ENCODE peak calls at places on chromosome 21, in eight cellular contexts. A is esophagus muscularis mucosa, D is lung, P is right atrium auricular region, W is fibroblast of lung, E is AG10803, Z is prostate gland, R is mesothelial cell of epicardium. T is an unnamed sample.

GRCh38 chr21:37198989-37199924 is 67.9 kb downstream of the VPS26C start:
- DNase-seq in A (no peak), R (no peak), P (no peak), E (peak), Z (no peak), D (no peak), W (peak), T (no peak)

GRCh38 chr21:32565856-32566465 is 19.4 kb downstream of the TCP10L start:
- DNase-seq in E (peak), P (no peak), Z (no peak), D (no peak), A (peak), R (no peak), W (peak), T (no peak)

GRCh38 chr21:17931080-17931479 is 111.9 kb upstream of the C21orf91 start:
- DNase-seq in W (no peak), R (no peak), Z (no peak), A (no peak), E (no peak), P (no peak), D (no peak), T (no peak)

GRCh38 chr21:14482165-14482564 is 64.0 kb downstream of the SAMSN1 start:
- DNase-seq in R (no peak), D (no peak), P (no peak), A (no peak), W (no peak), E (no peak), Z (no peak), T (no peak)

GRCh38 chr21:16154961-16155360 is 425.2 kb downstream of the USP25 start:
- DNase-seq in A (no peak), Z (no peak), D (no peak), P (no peak), R (no peak), W (no peak), E (no peak), T (no peak)

GRCh38 chr21:26966360-26966977 is 419 bp downstream of the ADAMTS5 start:
- DNase-seq in P (no peak), R (no peak), E (peak), Z (no peak), A (no peak), D (no peak), W (no peak), T (no peak)

GRCh38 chr21:43306911-43307676 is 119.8 kb downstream of the SIK1 start:
- DNase-seq in A (no peak), R (no peak), P (no peak), W (no peak), D (no peak), E (peak), Z (no peak), T (no peak)

GRCh38 chr21:32907521-32907920 is 118.2 kb upstream of the OLIG2 start:
- DNase-seq in E (no peak), R (no peak), D (no peak), Z (no peak), A (no peak), W (no peak), P (no peak), T (no peak)

GRCh38 chr21:43866659-43867331 is 1.8 kb downstream of the AGPAT3 start:
- DNase-seq in P (no peak), R (no peak), Z (peak), A (no peak), W (no peak), D (peak), E (no peak), T (no peak)

GRCh38 chr21:17578162-17578561 is 34.5 kb downstream of the BTG3 start:
- DNase-seq in Z (no peak), A (no peak), D (no peak), W (no peak), R (no peak), P (no peak), E (no peak), T (no peak)

GRCh38 chr21:43921602-43921978 is 56.6 kb downstream of the AGPAT3 start:
- DNase-seq in W (no peak), Z (no peak), D (no peak), P (no peak), A (no peak), E (no peak), R (no peak), T (no peak)

GRCh38 chr21:43196789-43197188 is 28.0 kb downstream of the CRYAA start:
- DNase-seq in W (no peak), A (no peak), P (no peak), R (no peak), Z (peak), D (no peak), E (no peak), T (no peak)

GRCh38 chr21:43916691-43917514 is 51.9 kb downstream of the AGPAT3 start:
- DNase-seq in Z (no peak), P (no peak), R (no peak), E (no peak), A (no peak), W (peak), D (no peak), T (no peak)

GRCh38 chr21:33023574-33024277 is 2.0 kb upstream of the OLIG2 start:
- DNase-seq in R (no peak), P (no peak), A (no peak), W (no peak), E (no peak), Z (no peak), D (no peak), T (no peak)

GRCh38 chr21:18549214-18549905 is 145.8 kb upstream of the TMPRSS15 start:
- DNase-seq in Z (no peak), D (no peak), E (no peak), R (no peak), A (no peak), W (no peak), P (no peak), T (no peak)

GRCh38 chr21:33268736-33269441 is 2.7 kb downstream of the IL10RB start:
- DNase-seq in W (no peak), P (no peak), D (peak), Z (peak), A (no peak), E (no peak), R (no peak), T (no peak)

GRCh38 chr21:25385912-25386474 is 221.3 kb downstream of the MRPL39 start:
- DNase-seq in A (no peak), Z (peak), W (peak), R (no peak), E (peak), P (no peak), D (no peak), T (peak)

GRCh38 chr21:15947707-15948106 is 217.9 kb downstream of the USP25 start:
- DNase-seq in R (no peak), D (no peak), Z (no peak), W (no peak), A (no peak), P (no peak), E (no peak), T (no peak)

GRCh38 chr21:18663663-18664062 is 260.1 kb upstream of the TMPRSS15 start:
- DNase-seq in P (no peak), R (no peak), A (no peak), D (no peak), Z (no peak), W (no peak), E (no peak), T (no peak)

GRCh38 chr21:37684577-37684976 is 231.7 kb downstream of the KCNJ6 start:
- DNase-seq in W (no peak), D (no peak), R (no peak), Z (no peak), E (no peak), A (no peak), P (no peak), T (no peak)

GRCh38 chr21:20451051-20451450 is 547.2 kb upstream of the NCAM2 start:
- DNase-seq in D (no peak), R (no peak), Z (no peak), A (no peak), W (no peak), E (no peak), P (no peak), T (no peak)

GRCh38 chr21:37079211-37079824 is 6.3 kb downstream of the TTC3 start:
- DNase-seq in D (no peak), P (no peak), R (no peak), Z (no peak), W (no peak), A (no peak), E (no peak), T (no peak)

GRCh38 chr21:32329776-32330175 is 31.1 kb downstream of the MRAP start:
- DNase-seq in P (no peak), W (peak), A (no peak), Z (no peak), E (no peak), R (no peak), D (no peak), T (no peak)

GRCh38 chr21:27450216-27450615 is 483.3 kb upstream of the ADAMTS5 start:
- DNase-seq in P (no peak), A (no peak), W (no peak), D (no peak), R (no peak), E (no peak), Z (no peak), T (no peak)

GRCh38 chr21:39137248-39138186 is 45.7 kb downstream of the PSMG1 start:
- DNase-seq in Z (no peak), W (peak), P (peak), A (peak), E (peak), R (no peak), D (no peak), T (no peak)
- TF ChIP-seq CTCF in Z (no peak), W (no peak), P (no peak), A (no peak), E (no peak), R (no peak), D (no peak), T (no peak)

DNA sequence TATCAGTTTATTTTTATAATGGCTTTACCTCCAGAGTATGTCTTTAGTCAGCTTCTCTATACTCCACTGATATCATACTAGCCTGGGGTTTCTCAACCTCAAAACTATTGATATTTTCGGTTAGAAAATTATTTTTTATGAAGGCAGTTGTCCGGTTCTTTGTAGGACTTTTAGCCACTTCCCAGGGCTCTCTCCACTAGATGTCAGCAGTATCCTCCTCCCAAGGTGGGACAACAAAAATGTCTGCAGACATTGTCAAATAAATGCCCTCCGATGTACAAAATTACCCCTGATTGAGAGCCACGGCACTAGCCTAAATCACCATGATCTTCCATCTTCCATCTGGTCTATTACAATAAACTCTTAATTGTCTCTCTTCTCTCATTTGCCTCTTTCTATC is 4.1 kb upstream of the GRIK1 start:
- DNase-seq in P (no peak), E (no peak), R (no peak), Z (no peak), D (no peak), W (no peak), A (no peak), T (no peak)
- TF ChIP-seq CTCF in P (no peak), E (no peak), R (no peak), Z (no peak), D (no peak), W (no peak), A (no peak), T (no peak)

GRCh38 chr21:23578027-23578426 is 2029.3 kb downstream of the MRPL39 start:
- DNase-seq in Z (no peak), W (no peak), A (no peak), D (no peak), R (no peak), P (no peak), E (no peak), T (no peak)

GRCh38 chr21:23579573-23579972 is 2027.7 kb downstream of the MRPL39 start:
- DNase-seq in Z (no peak), W (no peak), A (no peak), R (no peak), D (no peak), P (no peak), E (no peak), T (no peak)

DNA sequence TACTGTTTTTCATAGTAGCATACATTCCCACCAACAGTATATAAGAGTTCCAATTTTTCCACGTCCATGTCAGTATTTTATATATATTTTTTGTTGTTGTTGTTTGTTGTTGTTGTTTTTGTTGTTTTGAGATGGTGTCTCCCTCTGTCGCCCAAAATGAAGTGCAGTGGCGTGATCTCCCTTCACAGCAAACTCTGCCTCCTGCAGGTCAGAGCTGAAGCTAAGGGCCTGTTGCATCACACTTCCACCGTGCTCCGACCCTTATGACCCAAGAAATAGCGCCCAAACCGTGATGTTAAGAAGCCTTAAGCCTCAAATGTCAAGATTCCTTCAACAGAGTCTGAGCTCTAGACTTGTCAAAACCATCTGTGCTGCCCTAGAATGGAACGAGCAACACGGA is 2032.3 kb downstream of the MRPL39 start:
- DNase-seq in W (no peak), E (no peak), A (no peak), D (no peak), Z (no peak), P (no peak), R (no peak), T (no peak)
- TF ChIP-seq CTCF in W (no peak), E (no peak), A (no peak), D (no peak), Z (no peak), P (no peak), R (no peak), T (no peak)

GRCh38 chr21:45510466-45510955 is 31.7 kb downstream of the SLC19A1 start:
- DNase-seq in W (no peak), R (no peak), E (no peak), P (no peak), A (no peak), D (no peak), Z (no peak), T (no peak)

GRCh38 chr21:45511007-45511406 is 31.2 kb downstream of the SLC19A1 start:
- DNase-seq in E (no peak), P (no peak), W (no peak), Z (no peak), R (no peak), A (no peak), D (no peak), T (no peak)

GRCh38 chr21:45507888-45508508 is 34.2 kb downstream of the SLC19A1 start:
- DNase-seq in A (no peak), P (no peak), D (no peak), R (no peak), W (no peak), E (no peak), Z (no peak), T (no peak)

GRCh38 chr21:45508607-45509565 is 33.4 kb downstream of the SLC19A1 start:
- DNase-seq in D (no peak), W (no peak), P (no peak), Z (no peak), A (no peak), E (no peak), R (peak), T (no peak)

DNA sequence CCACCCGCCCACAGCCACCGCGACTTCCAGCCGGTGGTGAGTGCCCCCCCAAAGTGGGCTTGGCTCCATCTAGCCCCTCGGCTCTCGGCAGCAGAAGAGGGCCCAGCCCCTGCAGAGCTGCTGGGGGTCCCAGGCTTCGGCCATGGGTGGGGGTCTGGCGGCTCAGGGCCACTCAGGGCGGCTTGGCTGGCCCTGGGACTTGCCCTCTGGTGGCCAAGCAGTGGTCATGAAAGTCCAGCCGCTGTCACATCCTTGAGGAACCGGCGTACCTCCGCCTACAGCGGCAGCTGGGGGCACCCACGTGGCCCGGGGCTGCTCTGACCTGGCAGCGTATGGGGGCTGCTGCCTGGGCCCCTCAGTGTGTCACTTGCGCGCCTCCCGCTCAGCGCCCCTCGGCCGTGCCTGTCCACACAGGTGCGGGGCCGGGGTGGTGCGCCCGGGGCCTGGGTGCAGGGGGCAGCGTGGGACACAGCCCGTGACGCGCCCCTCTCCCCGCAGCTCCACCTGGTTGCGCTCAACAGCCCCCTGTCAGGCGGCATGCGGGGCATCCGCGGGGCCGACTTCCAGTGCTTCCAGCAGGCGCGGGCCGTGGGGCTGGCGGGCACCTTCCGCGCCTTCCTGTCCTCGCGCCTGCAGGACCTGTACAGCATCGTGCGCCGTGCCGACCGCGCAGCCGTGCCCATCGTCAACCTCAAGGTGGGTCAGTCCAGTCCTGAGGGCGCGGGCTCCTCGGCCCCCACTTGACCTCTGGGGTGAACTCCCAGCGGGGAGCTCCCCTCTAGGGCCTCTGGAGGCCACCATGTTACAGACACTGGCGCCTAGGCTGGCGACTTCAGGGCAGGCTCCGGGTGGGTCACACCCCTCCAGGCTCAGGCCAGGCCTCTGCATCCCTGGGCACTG is 32.4 kb downstream of the SLC19A1 start:
- DNase-seq in D (no peak), E (no peak), W (no peak), R (no peak), P (no peak), A (no peak), Z (no peak), T (no peak)
- TF ChIP-seq CTCF in D (no peak), E (no peak), W (no peak), R (no peak), P (no peak), A (no peak), Z (no peak), T (no peak)

GRCh38 chr21:22020221-22020620 is 1022.0 kb downstream of the NCAM2 start:
- DNase-seq in A (no peak), Z (no peak), E (no peak), W (peak), R (no peak), D (no peak), P (no peak), T (no peak)

DNA sequence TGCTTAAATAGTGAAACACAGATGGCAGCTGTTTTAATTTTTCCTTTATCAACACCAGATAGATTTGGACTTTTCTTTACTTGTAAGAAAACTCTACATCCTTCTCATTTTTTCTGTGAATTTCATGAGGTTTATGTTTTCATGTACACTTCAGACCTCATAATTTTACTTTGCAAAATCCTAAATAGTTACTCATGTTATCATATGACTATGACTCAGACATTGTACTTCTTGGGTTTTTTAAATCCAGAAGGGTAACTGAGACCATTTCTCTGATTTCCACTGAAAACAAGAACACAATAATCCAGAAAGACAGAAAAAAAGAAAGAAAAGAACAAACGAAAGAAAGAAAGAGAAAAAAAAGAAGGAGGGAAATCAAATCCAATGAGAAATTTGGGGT is 1021.6 kb downstream of the NCAM2 start:
- DNase-seq in R (no peak), P (no peak), E (no peak), D (no peak), A (no peak), W (peak), Z (no peak), T (no peak)
- TF ChIP-seq CTCF in R (no peak), P (no peak), E (no peak), D (no peak), A (no peak), W (no peak), Z (no peak), T (no peak)

GRCh38 chr21:23699402-23699801 is 1907.9 kb downstream of the MRPL39 start:
- DNase-seq in P (no peak), W (no peak), R (no peak), E (no peak), A (no peak), D (no peak), Z (no peak), T (no peak)

GRCh38 chr21:23695449-23695848 is 1911.8 kb downstream of the MRPL39 start:
- DNase-seq in D (no peak), E (no peak), W (no peak), P (no peak), Z (no peak), R (no peak), A (no peak), T (no peak)

DNA sequence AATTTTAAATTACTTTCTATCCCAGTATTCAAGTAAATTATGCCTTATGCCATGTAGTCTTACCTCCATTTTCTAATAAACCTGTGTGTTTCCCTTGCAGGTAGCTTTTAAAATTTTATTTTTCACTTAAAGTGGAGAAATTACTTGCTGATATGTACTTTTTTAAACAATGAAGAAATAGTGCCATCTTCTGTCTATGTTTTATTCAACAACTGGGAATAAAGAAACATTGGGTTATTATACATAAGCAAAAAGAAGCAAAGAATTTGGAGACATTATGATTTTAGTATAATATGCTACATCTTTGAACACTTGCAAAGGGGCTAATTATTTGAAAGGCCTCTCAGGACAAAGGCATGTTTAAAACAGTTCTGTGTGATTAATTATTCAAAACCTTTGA is 1912.9 kb downstream of the MRPL39 start:
- DNase-seq in R (no peak), P (no peak), E (no peak), Z (no peak), W (no peak), A (no peak), D (no peak), T (no peak)
- TF ChIP-seq CTCF in R (no peak), P (peak), E (no peak), Z (no peak), W (no peak), A (no peak), D (no peak), T (no peak)

GRCh38 chr21:45192332-45192731 is 95.4 kb downstream of the POFUT2 start:
- DNase-seq in E (no peak), D (no peak), R (no peak), P (no peak), Z (no peak), W (no peak), A (no peak), T (no peak)
- TF ChIP-seq CTCF in E (no peak), D (no peak), R (no peak), P (no peak), Z (no peak), W (no peak), A (no peak), T (no peak)

GRCh38 chr21:35933466-35933865 is 126.9 kb downstream of the SETD4 start:
- DNase-seq in Z (no peak), P (peak), A (peak), R (no peak), W (peak), D (peak), E (peak), T (peak)
- TF ChIP-seq CTCF in Z (no peak), P (peak), A (no peak), R (no peak), W (peak), D (no peak), E (peak), T (peak)

T was measured in AG09319.